ENCODE peak calls at places on chromosomes 1 and 21, in four cellular contexts. S is CD8-positive, alpha-beta T cell; C is sigmoid colon; P is aorta. H is an unnamed sample.

GRCh38 chr1:202659541-202659940 is 50.7 kb downstream of the SYT2 start:
- DNase-seq in S (no peak), C (no peak), P (no peak), H (no peak)

GRCh38 chr1:83967336-83967735 is 31.6 kb downstream of the TTLL7 start:
- DNase-seq in S (no peak), C (no peak), P (no peak), H (no peak)

GRCh38 chr1:38285807-38286530 is 239.4 kb upstream of the POU3F1 start:
- DNase-seq in S (no peak), C (no peak), P (no peak), H (no peak)

GRCh38 chr1:1560178-1560577 is 14.5 kb downstream of the SSU72 start:
- DNase-seq in S (no peak), C (no peak), P (no peak), H (no peak)

GRCh38 chr1:41917835-41918449 is 780 bp downstream of the HIVEP3 start:
- DNase-seq in S (peak; percentile 43), C (no peak), P (no peak), H (peak; percentile 35)

GRCh38 chr21:25994758-25995163 is 175.8 kb downstream of the APP start:
- DNase-seq in S (no peak), C (no peak), P (no peak), H (no peak)

GRCh38 chr1:165443539-165444289 is 1.2 kb downstream of the RXRG start:
- DNase-seq in S (no peak), C (peak; percentile 65), P (no peak), H (no peak)

GRCh38 chr1:185318431-185319151 is 1.5 kb upstream of the IVNS1ABP start:
- DNase-seq in S (no peak), C (no peak), P (no peak), H (no peak)

GRCh38 chr1:112358798-112359408 is 37.1 kb upstream of the CTTNBP2NL start:
- DNase-seq in S (no peak), C (peak; percentile 93), P (peak; percentile 92), H (no peak)

GRCh38 chr1:166090244-166090643 is 76.6 kb downstream of the FAM78B start:
- DNase-seq in S (no peak), C (no peak), P (no peak), H (no peak)

GRCh38 chr1:39933956-39934941 is 20.7 kb upstream of the MFSD2A start:
- DNase-seq in S (no peak), C (peak; percentile 91), P (peak; percentile 80), H (no peak)

GRCh38 chr1:6144175-6144574 is 35.9 kb downstream of the CHD5 start:
- DNase-seq in S (no peak), C (no peak), P (no peak), H (no peak)

GRCh38 chr1:110780600-110781484 is 92.1 kb upstream of the CD53 start:
- DNase-seq in S (peak; percentile 69), C (peak; percentile 80), P (peak; percentile 76), H (peak; percentile 70)

GRCh38 chr1:61116421-61116820 is 34.1 kb downstream of the NFIA start:
- DNase-seq in S (no peak), C (no peak), P (no peak), H (no peak)

GRCh38 chr21:28906841-28907240 is 85.8 kb downstream of the LTN1 start:
- DNase-seq in S (no peak), C (no peak), P (no peak), H (no peak)

GRCh38 chr1:92118826-92119225 is 38.7 kb downstream of the BTBD8 start:
- DNase-seq in S (no peak), C (no peak), P (no peak), H (no peak)

GRCh38 chr1:86382878-86383277 is 13.2 kb downstream of the ODF2L start:
- DNase-seq in S (no peak), C (no peak), P (no peak), H (no peak)

GRCh38 chr21:14945176-14945575 is 119.6 kb downstream of the NRIP1 start:
- DNase-seq in S (no peak), C (no peak), P (no peak), H (no peak)

GRCh38 chr1:179119466-179119865 is 37.6 kb downstream of the TOR3A start:
- DNase-seq in S (no peak), C (no peak), P (no peak), H (no peak)

GRCh38 chr1:153238536-153238935 is 21.0 kb upstream of the LORICRIN start:
- DNase-seq in S (no peak), C (no peak), P (no peak), H (no peak)

GRCh38 chr1:47333578-47333921 is at the start of gene CMPK1:
- DNase-seq in S (peak; percentile 71), C (peak; percentile 89), P (peak; percentile 95), H (peak; percentile 75)

GRCh38 chr21:36210779-36211659 is 54.4 kb downstream of the DOP1B start:
- DNase-seq in S (no peak), C (no peak), P (peak; percentile 37), H (no peak)

GRCh38 chr1:17640411-17640810 is 100.9 kb downstream of the ARHGEF10L start:
- DNase-seq in S (no peak), C (no peak), P (no peak), H (no peak)

GRCh38 chr1:28163496-28164120 is 12.9 kb downstream of the PTAFR start:
- DNase-seq in S (no peak), C (no peak), P (no peak), H (no peak)

GRCh38 chr21:29181799-29182470 is 51.5 kb downstream of the MAP3K7CL start:
- DNase-seq in S (no peak), C (no peak), P (no peak), H (no peak)

GRCh38 chr21:37032877-37033471 is 26.5 kb downstream of the RIPPLY3 start:
- DNase-seq in S (no peak), C (peak; percentile 71), P (no peak), H (no peak)

GRCh38 chr21:27819299-27819698 is 852.4 kb upstream of the ADAMTS5 start:
- DNase-seq in S (no peak), C (no peak), P (no peak), H (no peak)

GRCh38 chr1:197170538-197170937 is 24.1 kb upstream of the ASPM start:
- DNase-seq in S (no peak), C (no peak), P (no peak), H (no peak)

GRCh38 chr1:205976708-205977107 is 26.5 kb downstream of the RAB7B start:
- DNase-seq in S (no peak), C (peak; percentile 63), P (no peak), H (no peak)

GRCh38 chr1:111695801-111696200 is 43.4 kb downstream of the INKA2 start:
- DNase-seq in S (no peak), C (no peak), P (no peak), H (no peak)

GRCh38 chr1:179369751-179370341 is 4.1 kb downstream of the AXDND1 start:
- DNase-seq in S (no peak), C (no peak), P (no peak), H (peak; percentile 5)

GRCh38 chr1:115322631-115323030 is 15.4 kb downstream of the NGF start:
- DNase-seq in S (no peak), C (no peak), P (no peak), H (no peak)

DNA sequence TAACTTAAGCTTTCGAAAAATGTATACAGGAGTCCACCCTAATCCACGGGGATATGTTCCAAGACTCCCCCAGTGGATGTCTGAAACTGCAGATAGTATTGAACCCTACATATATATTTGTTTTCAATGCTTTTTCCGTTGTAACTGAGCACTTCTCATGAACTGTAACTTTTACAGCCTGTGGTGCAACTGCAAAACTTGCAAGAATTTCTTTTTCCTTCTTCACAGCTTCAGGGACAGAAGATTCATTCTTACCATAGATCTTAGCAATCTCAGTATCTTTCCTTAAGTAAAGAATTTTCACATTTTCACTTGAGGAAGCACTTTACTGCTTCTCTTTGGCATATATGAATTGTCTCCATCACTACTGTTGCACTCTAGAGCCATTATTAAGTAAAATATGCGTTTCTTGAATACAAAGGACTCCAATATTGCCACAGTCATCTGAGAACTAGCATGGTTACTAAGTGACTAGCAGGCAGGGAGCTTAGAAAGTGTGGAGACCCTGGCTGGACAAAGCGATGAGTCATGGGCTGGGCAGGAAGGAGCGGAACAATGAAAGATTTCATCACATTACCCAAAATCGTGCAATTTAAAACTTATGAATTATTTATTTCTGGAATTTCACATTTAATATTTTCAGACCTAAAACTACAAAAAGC is 14.1 kb downstream of the DPYD start:
- DNase-seq in S (no peak), C (peak; percentile 78), P (peak; percentile 73), H (no peak)
- H3K27ac ChIP-seq in S (no peak overlapping the region), C (no peak overlapping the region), P (no peak overlapping the region), H (no peak overlapping the region)

GRCh38 chr1:172588296-172589291 is 55.6 kb downstream of the SUCO start:
- DNase-seq in S (no peak), C (no peak), P (no peak), H (no peak)

GRCh38 chr1:172581779-172582178 is 48.8 kb downstream of the SUCO start:
- DNase-seq in S (no peak), C (no peak), P (no peak), H (no peak)

GRCh38 chr1:172585861-172586260 is 52.9 kb downstream of the SUCO start:
- DNase-seq in S (no peak), C (no peak), P (no peak), H (no peak)

GRCh38 chr1:172582889-172583288 is 49.9 kb downstream of the SUCO start:
- DNase-seq in S (no peak), C (no peak), P (no peak), H (no peak)

DNA sequence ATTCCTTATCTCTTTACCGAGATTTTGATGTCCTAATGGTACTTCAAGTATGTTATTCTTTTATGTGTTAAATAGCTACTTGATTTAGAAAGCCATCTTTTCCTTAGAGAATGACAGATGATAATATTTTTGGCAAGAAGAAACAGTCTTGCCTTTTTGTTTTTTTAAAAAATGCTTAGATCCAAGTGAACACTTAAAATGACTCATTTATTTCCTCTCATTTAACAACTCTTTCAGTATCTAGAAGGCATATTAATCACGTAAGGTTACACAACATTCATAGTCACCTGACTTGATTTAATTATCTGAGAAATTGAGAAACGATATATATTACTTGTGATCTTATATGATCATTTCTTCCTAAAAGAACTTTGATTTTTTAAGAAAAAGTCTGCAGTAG is 52.4 kb downstream of the SUCO start:
- DNase-seq in S (no peak), C (no peak), P (no peak), H (no peak)
- H3K27ac ChIP-seq in S (no peak overlapping the region), C (no peak overlapping the region), P (no peak overlapping the region), H (no peak overlapping the region)

GRCh38 chr1:229883504-229884200 is 183.4 kb upstream of the GALNT2 start:
- DNase-seq in S (no peak), C (no peak), P (no peak), H (no peak)

GRCh38 chr1:229886636-229887035 is 180.4 kb upstream of the GALNT2 start:
- DNase-seq in S (no peak), C (no peak), P (no peak), H (no peak)

GRCh38 chr1:229887043-229887822 is 179.8 kb upstream of the GALNT2 start:
- DNase-seq in S (no peak), C (peak; percentile 71), P (no peak), H (no peak)

GRCh38 chr1:229884765-229885164 is 182.3 kb upstream of the GALNT2 start:
- DNase-seq in S (no peak), C (no peak), P (no peak), H (no peak)

GRCh38 chr1:229885568-229886495 is 181.2 kb upstream of the GALNT2 start:
- DNase-seq in S (no peak), C (no peak), P (no peak), H (no peak)
- H3K27ac ChIP-seq in S (no peak overlapping the region), C (peak overlapping the region; percentile 78), P (no peak overlapping the region), H (no peak overlapping the region)

DNA sequence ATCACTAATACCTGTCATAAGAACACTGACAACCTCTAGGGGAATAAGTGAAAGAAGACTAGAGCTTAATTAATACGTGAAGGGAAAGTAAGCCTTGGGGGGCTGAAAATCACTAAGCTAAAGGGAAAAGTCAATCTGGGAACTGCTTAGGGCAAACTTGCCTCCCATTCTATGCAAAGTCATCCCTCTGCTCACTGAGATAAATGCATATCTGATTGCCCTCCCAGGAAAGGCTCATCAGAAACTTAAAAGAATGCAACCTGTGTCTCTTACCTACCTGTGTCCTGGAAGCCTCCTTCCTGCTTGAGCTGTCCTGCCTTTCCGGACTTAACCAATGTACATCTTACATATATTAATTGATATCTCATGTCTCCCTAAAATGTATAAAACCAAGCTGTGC is 81.8 kb downstream of the WDR64 start:
- DNase-seq in S (no peak), C (no peak), P (no peak), H (no peak)
- H3K27ac ChIP-seq in S (no peak overlapping the region), C (no peak overlapping the region), P (no peak overlapping the region), H (no peak overlapping the region)

H was measured in CD4-positive, alpha-beta T cell.